ENCODE peak calls at places on chromosomes 3 and 15, in nine cellular contexts. R is HT1080, S is H54, H is GM23248, B is NCI-H748 treated with DMSO at 0.1 percent for 48 hours, F is NCI-H1930, U is psoas muscle, E is T-helper 17 cell, M is endothelial cell. V is an unnamed sample.

GRCh38 chr3:73547427-73548036 is 77.2 kb downstream of the PDZRN3 start:
- DNase-seq in R (no peak), S (no peak), H (peak), B (no peak), F (no peak), U (no peak), E (no peak), M (no peak), V (peak)

GRCh38 chr15:55588070-55588817 is at the start of gene PYGO1:
- DNase-seq in R (peak), S (peak), H (peak), B (peak), F (peak), U (peak), E (peak), M (peak), V (peak)

GRCh38 chr3:32591960-32592462 is 21.4 kb upstream of the DYNC1LI1 start:
- DNase-seq in R (no peak), S (no peak), H (no peak), B (no peak), F (no peak), U (no peak), E (no peak), M (no peak), V (no peak)

GRCh38 chr15:49313650-49314049 is 109.4 kb upstream of the FGF7 start:
- DNase-seq in R (peak), S (peak), H (peak), B (no peak), F (no peak), U (no peak), E (no peak), M (no peak), V (peak)

GRCh38 chr15:65307978-65308377 is 3.5 kb downstream of the RNU5B-1 start:
- DNase-seq in R (no peak), S (no peak), H (no peak), B (no peak), F (no peak), U (no peak), E (no peak), M (no peak), V (no peak)

GRCh38 chr3:186458306-186459107 is 85.7 kb downstream of the CRYGS start:
- DNase-seq in R (no peak), S (no peak), H (no peak), B (no peak), F (no peak), U (no peak), E (no peak), M (no peak), V (no peak)

GRCh38 chr15:47794266-47794914 is 77.1 kb downstream of the SEMA6D start:
- DNase-seq in R (peak), S (no peak), H (peak), B (no peak), F (no peak), U (no peak), E (no peak), M (no peak), V (no peak)

GRCh38 chr3:53016236-53016635 is 29.6 kb downstream of the SFMBT1 start:
- DNase-seq in R (no peak), S (no peak), H (no peak), B (no peak), F (no peak), U (no peak), E (no peak), M (no peak), V (no peak)

GRCh38 chr15:47762621-47763020 is 45.3 kb downstream of the SEMA6D start:
- DNase-seq in R (no peak), S (no peak), H (no peak), B (no peak), F (no peak), U (no peak), E (no peak), M (no peak), V (no peak)

GRCh38 chr15:92624401-92624991 is 31.1 kb downstream of the FAM174B start:
- DNase-seq in R (no peak), S (no peak), H (peak), B (no peak), F (no peak), U (peak), E (no peak), M (no peak), V (no peak)

GRCh38 chr15:79897701-79898113 is 893 bp upstream of the MTHFS start:
- DNase-seq in R (no peak), S (no peak), H (peak), B (no peak), F (no peak), U (no peak), E (no peak), M (no peak), V (no peak)

GRCh38 chr3:183268361-183268760 is 15.3 kb downstream of the B3GNT5 start:
- DNase-seq in R (no peak), S (no peak), H (no peak), B (no peak), F (no peak), U (no peak), E (no peak), M (no peak), V (no peak)

GRCh38 chr3:142735462-142735861 is 11.6 kb downstream of the TRPC1 start:
- DNase-seq in R (no peak), S (no peak), H (no peak), B (no peak), F (peak), U (no peak), E (no peak), M (no peak), V (no peak)

V was measured in fibroblast of gingiva.